ENCODE peak calls at places on chromosomes 5 and 9, in nine cellular contexts. G, S, K, B, L, J, H, N and C are unnamed samples. For H3K4me1, the result is how much of the 10 kb centered on the place peaks cover.

GRCh38 chr5:875931-876330 is 16.7 kb downstream of the BRD9 start:
- DNase-seq in G (no peak), S (no peak), K (no peak), B (no peak), L (no peak), J (no peak), H (no peak), N (peak), C (no peak)

GRCh38 chr9:94847486-94847885 is 121.0 kb downstream of the AOPEP start:
- DNase-seq in G (no peak), S (no peak), K (peak), B (no peak), L (no peak), J (no peak), H (no peak), N (no peak), C (no peak)

GRCh38 chr9:133114886-133115603 is 6.0 kb downstream of the RALGDS start:
- DNase-seq in G (no peak), S (no peak), K (no peak), B (no peak), L (no peak), J (no peak), H (no peak), N (peak), C (no peak)

GRCh38 chr5:82347213-82347947 is 69.2 kb upstream of the RPS23 start:
- DNase-seq in G (no peak), S (peak), K (peak), B (peak), L (no peak), J (peak), H (no peak), N (no peak), C (no peak)

GRCh38 chr5:175738595-175739133 is 80.8 kb downstream of the HRH2 start:
- DNase-seq in G (no peak), S (no peak), K (no peak), B (no peak), L (no peak), J (no peak), H (no peak), N (no peak), C (no peak)

GRCh38 chr5:110354896-110355295 is 371.6 kb downstream of the TMEM232 start:
- DNase-seq in G (no peak), S (no peak), K (no peak), B (no peak), L (no peak), J (no peak), H (no peak), N (no peak), C (no peak)

GRCh38 chr5:84688566-84688965 is 303.9 kb upstream of the EDIL3 start:
- DNase-seq in G (no peak), S (no peak), K (peak), B (no peak), L (no peak), J (no peak), H (no peak), N (no peak), C (no peak)

GRCh38 chr5:83957188-83957587 is 236.5 kb upstream of the HAPLN1 start:
- DNase-seq in G (no peak), S (no peak), K (peak), B (no peak), L (no peak), J (no peak), H (no peak), N (no peak), C (no peak)

GRCh38 chr9:86487222-86487841 is 133.1 kb upstream of the TUT7 start:
- DNase-seq in G (no peak), S (no peak), K (peak), B (no peak), L (peak), J (no peak), H (no peak), N (no peak), C (no peak)

GRCh38 chr9:107782381-107782780 is 292.8 kb upstream of the KLF4 start:
- DNase-seq in G (no peak), S (no peak), K (peak), B (no peak), L (no peak), J (no peak), H (no peak), N (no peak), C (no peak)

DNA sequence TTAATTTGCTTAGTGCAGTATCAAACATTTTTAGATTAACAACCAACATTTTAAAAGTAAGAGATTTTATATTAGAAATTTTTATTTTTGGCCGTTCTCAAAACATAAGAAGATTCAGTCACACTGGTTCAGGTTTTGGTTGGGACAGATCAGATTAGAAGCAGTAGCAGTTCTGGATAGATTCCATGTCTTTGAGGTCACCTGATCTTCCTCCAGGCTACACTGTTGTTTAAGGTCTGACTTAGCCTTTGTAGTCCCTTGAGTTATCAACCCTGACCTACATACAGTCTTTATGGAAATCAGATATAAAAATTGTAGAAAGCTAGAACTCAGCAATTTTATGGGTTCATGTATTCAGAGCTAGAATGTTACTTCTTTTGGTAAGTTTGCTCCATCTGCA is 910.0 kb upstream of the WWC1 start:
- DNase-seq in G (no peak), S (no peak), K (no peak), B (no peak), L (no peak), J (no peak), H (no peak), N (no peak), C (no peak)
- TF ChIP-seq CTCF in G (no peak), S (no peak), K (no peak), B (no peak), L (no peak), J (no peak), H (no peak), N (no peak), C (no peak)

DNA sequence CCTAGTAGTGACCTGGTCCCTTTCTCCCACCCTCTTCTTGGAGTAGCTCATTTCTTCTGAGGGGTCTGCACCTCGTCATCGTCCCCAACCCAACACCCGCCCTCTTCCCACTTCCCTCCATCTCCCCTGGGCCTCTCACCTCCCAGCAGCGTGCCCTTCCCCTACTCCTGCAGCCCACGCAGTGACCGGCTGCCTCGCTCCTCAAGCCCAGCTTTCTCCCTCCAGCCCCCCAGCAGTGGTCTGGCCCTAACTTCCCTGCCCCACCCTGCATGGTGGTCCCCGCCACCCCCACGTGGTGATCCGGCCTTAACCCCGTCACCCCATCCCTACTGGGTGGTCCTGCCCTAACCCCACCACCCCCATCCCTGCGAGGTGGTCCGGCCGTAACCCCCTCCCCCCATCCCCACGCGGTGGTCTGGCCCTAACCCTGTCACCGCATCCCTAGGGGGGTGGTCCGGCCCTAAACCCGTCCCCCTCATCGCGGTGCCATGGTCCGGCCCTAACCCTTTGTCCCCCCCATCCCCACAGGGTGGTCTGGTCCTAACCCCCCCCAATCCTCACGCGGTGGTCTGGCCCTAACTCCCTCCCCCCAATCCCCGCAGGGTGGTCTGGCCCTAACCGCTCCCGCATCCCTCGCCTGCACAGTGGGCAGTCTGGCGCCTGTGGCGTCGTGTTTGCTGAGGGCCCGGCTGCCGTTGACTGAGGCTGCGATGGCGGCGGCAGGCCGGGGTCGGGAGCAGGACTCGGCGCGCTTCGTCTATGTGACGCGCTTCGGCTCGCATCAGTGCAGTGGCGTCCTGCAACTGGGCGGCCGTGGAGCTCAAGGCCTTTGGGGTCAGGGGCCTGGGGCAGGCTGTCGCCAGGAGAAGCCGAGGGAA is at the start of gene C5orf47:
- DNase-seq in G (no peak), S (no peak), K (no peak), B (no peak), L (no peak), J (no peak), H (no peak), N (no peak), C (no peak)
- TF ChIP-seq POLR2A in G (no peak), S (no peak), K (no peak), B (no peak), L (no peak), J (no peak), H (no peak), N (no peak), C (no peak)

GRCh38 chr5:137022043-137022442 is 477.1 kb downstream of the SPOCK1 start:
- DNase-seq in G (no peak), S (no peak), K (no peak), B (peak), L (no peak), J (peak), H (no peak), N (no peak), C (no peak)

GRCh38 chr5:137032929-137033328 is 466.2 kb downstream of the SPOCK1 start:
- DNase-seq in G (no peak), S (no peak), K (no peak), B (peak), L (no peak), J (peak), H (no peak), N (no peak), C (no peak)

GRCh38 chr5:137022725-137023124 is 476.4 kb downstream of the SPOCK1 start:
- DNase-seq in G (no peak), S (no peak), K (no peak), B (peak), L (no peak), J (no peak), H (no peak), N (no peak), C (no peak)

DNA sequence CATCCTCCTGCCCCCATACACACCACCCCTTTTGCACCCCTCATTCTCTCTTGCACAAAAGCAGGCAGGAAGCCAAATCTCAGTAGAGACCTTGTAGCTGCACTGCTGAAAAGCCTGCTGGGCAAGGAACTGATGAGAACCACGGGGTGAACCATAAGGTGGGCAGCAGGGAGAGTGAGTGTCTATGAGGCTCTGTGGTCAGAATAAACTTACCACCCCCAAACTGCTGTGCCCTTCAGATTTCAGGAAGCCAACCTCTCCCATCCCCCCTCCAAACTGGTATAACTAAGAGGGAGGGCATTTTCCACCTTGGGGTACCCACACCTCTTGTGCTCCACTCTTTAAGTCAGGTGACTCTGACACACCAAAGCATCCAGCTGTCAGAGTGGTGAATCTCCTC is 471.4 kb downstream of the SPOCK1 start:
- DNase-seq in G (no peak), S (no peak), K (no peak), B (peak), L (no peak), J (no peak), H (no peak), N (no peak), C (no peak)
- H3K4me1 ChIP-seq in G (under half), S (under half), K (under half), B (under half), L (under half), J (under half), H (under half), N (under half), C (under half)

DNA sequence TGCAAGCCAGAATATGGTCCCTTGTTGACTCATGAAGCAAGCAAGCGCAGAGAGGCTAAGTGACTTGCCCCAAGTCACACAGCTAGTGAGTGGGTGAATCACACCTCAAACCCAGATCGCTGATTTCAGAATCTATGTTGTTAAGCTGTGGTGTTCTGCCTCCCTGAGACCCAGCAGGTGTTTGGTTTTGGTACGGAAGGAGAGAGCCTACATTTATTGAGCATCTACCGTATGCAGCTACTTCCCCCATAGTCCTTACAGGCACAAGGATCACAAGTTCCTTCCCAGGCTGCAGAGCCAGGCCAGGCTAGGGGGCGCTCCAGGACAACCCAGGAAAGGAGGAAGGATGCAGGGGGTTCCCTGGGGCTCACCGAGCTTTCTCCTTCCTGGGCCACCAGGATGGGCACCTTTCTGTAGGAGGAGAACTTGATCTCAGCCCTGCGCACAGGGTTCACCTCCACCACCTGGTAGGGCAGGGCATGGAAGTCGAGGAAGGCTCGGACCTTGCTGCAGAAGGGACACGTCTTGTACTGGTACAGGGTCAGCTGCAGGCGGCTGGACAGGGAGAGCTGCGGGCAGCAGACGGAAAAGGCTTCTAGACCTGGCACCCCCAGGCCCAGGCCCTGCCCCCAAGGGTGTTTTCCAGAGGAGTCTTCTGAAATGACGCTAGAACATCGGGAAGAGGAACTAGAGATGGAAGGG is 2.5 kb downstream of the PTGES2 start:
- DNase-seq in G (no peak), S (peak), K (peak), B (no peak), L (peak), J (peak), H (no peak), N (peak), C (no peak)
- TF ChIP-seq CTCF in G (no peak), S (no peak), K (peak), B (peak), L (peak), J (peak), H (peak), N (peak), C (peak)

GRCh38 chr5:181087309-181087708 is 43.7 kb downstream of the OR2V1 start:
- DNase-seq in G (no peak), S (no peak), K (no peak), B (peak), L (no peak), J (no peak), H (no peak), N (peak), C (no peak)
- TF ChIP-seq POLR2A in G (no peak), S (no peak), K (no peak), B (no peak), L (no peak), J (no peak), H (no peak), N (no peak), C (no peak)

GRCh38 chr5:149416977-149417713 is 38.1 kb upstream of the IL17B start:
- DNase-seq in G (no peak), S (peak), K (peak), B (no peak), L (no peak), J (no peak), H (no peak), N (no peak), C (no peak)
- H3K4me1 ChIP-seq in G (half or more), S (half or more), K (half or more), B (half or more), L (under half), J (under half), H (under half), N (half or more), C (under half)